ENCODE peak calls at places on chromosome 19, in four cellular contexts. U is nucleus accumbens, F is LHCN-M2, O is T-helper 17 cell. X is an unnamed sample.

GRCh38 chr19:22945560-22945959 is 57.4 kb downstream of the ZNF728 start:
- DNase-seq in F (peak), O (no peak), U (no peak), X (no peak)

GRCh38 chr19:31955061-31955460 is 390.3 kb upstream of the ZNF507 start:
- DNase-seq in O (no peak), F (no peak), U (no peak), X (no peak)

GRCh38 chr19:16441661-16442071 is 30.1 kb downstream of the EPS15L1 start:
- DNase-seq in U (no peak), O (no peak), F (no peak), X (no peak)

GRCh38 chr19:44706506-44707236 is 7.7 kb downstream of the CEACAM16 start:
- DNase-seq in U (no peak), O (no peak), F (no peak), X (no peak)

GRCh38 chr19:53545271-53546065 is 7.5 kb downstream of the ZNF331 start:
- DNase-seq in U (no peak), F (peak), O (no peak), X (no peak)

GRCh38 chr19:51986309-51987291 is at the start of gene ZNF350:
- DNase-seq in U (peak), F (peak), O (peak), X (peak)

GRCh38 chr19:48868196-48868886 is at the start of gene PLEKHA4:
- DNase-seq in F (peak), U (no peak), O (no peak), X (no peak)

GRCh38 chr19:44648536-44649370 is 5.0 kb downstream of the PVR start:
- DNase-seq in O (no peak), U (no peak), F (peak), X (peak)

GRCh38 chr19:6414033-6414643 is 10.5 kb downstream of the KHSRP start:
- DNase-seq in F (no peak), O (no peak), U (no peak), X (no peak)

GRCh38 chr19:38389101-38389925 is 816 bp downstream of the SPRED3 start:
- DNase-seq in U (peak), O (no peak), F (peak), X (peak)

GRCh38 chr19:4374451-4375163 is 25.7 kb downstream of the SH3GL1 start:
- DNase-seq in F (peak), U (peak), O (no peak), X (peak)

GRCh38 chr19:20167020-20167644 is at the start of gene ZNF486:
- DNase-seq in F (peak), U (peak), O (peak), X (peak)

GRCh38 chr19:48905664-48906063 is 5.6 kb downstream of the NUCB1 start:
- DNase-seq in F (no peak), O (no peak), U (no peak), X (no peak)

GRCh38 chr19:48726573-48726972 is 7.0 kb upstream of the MAMSTR start:
- DNase-seq in U (no peak), F (no peak), O (no peak), X (no peak)

GRCh38 chr19:13132471-13133166 is 14.6 kb downstream of the NACC1 start:
- DNase-seq in U (no peak), F (peak), O (peak), X (peak)

GRCh38 chr19:10288662-10289166 is 1.0 kb upstream of the ICAM5 start:
- DNase-seq in O (no peak), F (no peak), U (no peak), X (no peak)

GRCh38 chr19:483332-484072 is 12.8 kb upstream of the MADCAM1 start:
- DNase-seq in F (no peak), O (no peak), U (no peak), X (no peak)

GRCh38 chr19:29737461-29738000 is 22.5 kb upstream of the C19orf12 start:
- DNase-seq in F (no peak), U (no peak), O (no peak), X (no peak)

GRCh38 chr19:52662631-52663030 is 24.5 kb upstream of the ZNF83 start:
- DNase-seq in U (no peak), O (no peak), F (peak), X (peak)

GRCh38 chr19:45396389-45397260 is 8.2 kb downstream of the PPP1R13L start:
- DNase-seq in U (no peak), F (no peak), O (no peak), X (no peak)

GRCh38 chr19:30799854-30800755 is 427.9 kb downstream of the ZNF536 start:
- DNase-seq in U (no peak), O (no peak), F (peak), X (peak)

GRCh38 chr19:41439441-41440222 is at the start of gene DMAC2:
- DNase-seq in F (peak), O (peak), U (peak), X (peak)

GRCh38 chr19:6464070-6464873 is at the start of gene CRB3:
- DNase-seq in F (no peak), O (peak), U (no peak), X (no peak)

GRCh38 chr19:57803594-57804325 is 11.0 kb downstream of the ZNF552 start:
- DNase-seq in O (no peak), U (no peak), F (peak), X (peak)

GRCh38 chr19:12872941-12873890 is 8.0 kb downstream of the DNASE2 start:
- DNase-seq in O (peak), U (peak), F (peak), X (peak)

GRCh38 chr19:34480971-34481821 is at the start of gene WTIP:
- DNase-seq in F (peak), U (no peak), O (no peak), X (peak)

X was measured in HT1080.